ENCODE peak calls at places on chromosome 16, in nine cellular contexts. One of them, this sample, is unnamed.

GRCh38 chr16:24854607-24855171 is 8.9 kb downstream of the SLC5A11 start:
- DNase-seq in epithelial cell of esophagus: no peak
- DNase-seq in C1 segment of cervical spinal cord: no peak
- DNase-seq in HCEC 1CT: no peak
- DNase-seq in dorsolateral prefrontal cortex: no peak
- DNase-seq in mesothelial cell of epicardium: no peak
- DNase-seq in stimulated activated CD8-positive, alpha-beta memory T cell treated with anti-CD3 and anti-CD28 coated beads, Interleukin-7, amount 100 ng/mL, for 1 hour: no peak
- DNase-seq in amniotic epithelial cell: peak; percentile 62
- DNase-seq in T-cell: no peak
- DNase-seq in this sample: no peak

GRCh38 chr16:3235856-3236669 is 1.1 kb upstream of the ZNF200 start:
- DNase-seq in epithelial cell of esophagus: peak; percentile 34
- DNase-seq in C1 segment of cervical spinal cord: no peak
- DNase-seq in HCEC 1CT: no peak
- DNase-seq in dorsolateral prefrontal cortex: no peak
- DNase-seq in mesothelial cell of epicardium: no peak
- DNase-seq in stimulated activated CD8-positive, alpha-beta memory T cell treated with anti-CD3 and anti-CD28 coated beads, Interleukin-7, amount 100 ng/mL, for 1 hour: no peak
- DNase-seq in amniotic epithelial cell: no peak
- DNase-seq in T-cell: peak; percentile 17
- DNase-seq in this sample: peak; percentile 69

GRCh38 chr16:47734987-47735594 is 274.0 kb downstream of the PHKB start:
- DNase-seq in epithelial cell of esophagus: peak; percentile 21
- DNase-seq in C1 segment of cervical spinal cord: no peak
- DNase-seq in HCEC 1CT: no peak
- DNase-seq in dorsolateral prefrontal cortex: no peak
- DNase-seq in mesothelial cell of epicardium: no peak
- DNase-seq in stimulated activated CD8-positive, alpha-beta memory T cell treated with anti-CD3 and anti-CD28 coated beads, Interleukin-7, amount 100 ng/mL, for 1 hour: no peak
- DNase-seq in amniotic epithelial cell: no peak
- DNase-seq in T-cell: no peak
- DNase-seq in this sample: no peak

GRCh38 chr16:64654137-64654652 is 467.7 kb downstream of the CDH11 start:
- DNase-seq in epithelial cell of esophagus: no peak
- DNase-seq in C1 segment of cervical spinal cord: no peak
- DNase-seq in HCEC 1CT: no peak
- DNase-seq in dorsolateral prefrontal cortex: no peak
- DNase-seq in mesothelial cell of epicardium: no peak
- DNase-seq in stimulated activated CD8-positive, alpha-beta memory T cell treated with anti-CD3 and anti-CD28 coated beads, Interleukin-7, amount 100 ng/mL, for 1 hour: no peak
- DNase-seq in amniotic epithelial cell: peak; percentile 1
- DNase-seq in T-cell: no peak
- DNase-seq in this sample: no peak

GRCh38 chr16:87665193-87665592 is 62.9 kb downstream of the JPH3 start:
- DNase-seq in epithelial cell of esophagus: no peak
- DNase-seq in C1 segment of cervical spinal cord: no peak
- DNase-seq in HCEC 1CT: no peak
- DNase-seq in dorsolateral prefrontal cortex: no peak
- DNase-seq in mesothelial cell of epicardium: no peak
- DNase-seq in stimulated activated CD8-positive, alpha-beta memory T cell treated with anti-CD3 and anti-CD28 coated beads, Interleukin-7, amount 100 ng/mL, for 1 hour: no peak
- DNase-seq in amniotic epithelial cell: no peak
- DNase-seq in T-cell: no peak
- DNase-seq in this sample: no peak

GRCh38 chr16:73390936-73391335 is 343.0 kb upstream of the ZFHX3 start:
- DNase-seq in epithelial cell of esophagus: no peak
- DNase-seq in C1 segment of cervical spinal cord: no peak
- DNase-seq in HCEC 1CT: no peak
- DNase-seq in dorsolateral prefrontal cortex: no peak
- DNase-seq in mesothelial cell of epicardium: no peak
- DNase-seq in stimulated activated CD8-positive, alpha-beta memory T cell treated with anti-CD3 and anti-CD28 coated beads, Interleukin-7, amount 100 ng/mL, for 1 hour: no peak
- DNase-seq in amniotic epithelial cell: no peak
- DNase-seq in T-cell: no peak
- DNase-seq in this sample: no peak

GRCh38 chr16:77093999-77094398 is 97.0 kb upstream of the MON1B start:
- DNase-seq in epithelial cell of esophagus: no peak
- DNase-seq in C1 segment of cervical spinal cord: no peak
- DNase-seq in HCEC 1CT: no peak
- DNase-seq in dorsolateral prefrontal cortex: no peak
- DNase-seq in mesothelial cell of epicardium: no peak
- DNase-seq in stimulated activated CD8-positive, alpha-beta memory T cell treated with anti-CD3 and anti-CD28 coated beads, Interleukin-7, amount 100 ng/mL, for 1 hour: no peak
- DNase-seq in amniotic epithelial cell: no peak
- DNase-seq in T-cell: no peak
- DNase-seq in this sample: no peak

GRCh38 chr16:86215979-86216585 is 294.2 kb upstream of the FOXF1 start:
- DNase-seq in epithelial cell of esophagus: no peak
- DNase-seq in C1 segment of cervical spinal cord: no peak
- DNase-seq in HCEC 1CT: no peak
- DNase-seq in dorsolateral prefrontal cortex: no peak
- DNase-seq in mesothelial cell of epicardium: peak; percentile 30
- DNase-seq in stimulated activated CD8-positive, alpha-beta memory T cell treated with anti-CD3 and anti-CD28 coated beads, Interleukin-7, amount 100 ng/mL, for 1 hour: no peak
- DNase-seq in amniotic epithelial cell: no peak
- DNase-seq in T-cell: no peak
- DNase-seq in this sample: no peak

GRCh38 chr16:65704866-65705265 is 583.0 kb upstream of the CDH11 start:
- DNase-seq in epithelial cell of esophagus: peak; percentile 14
- DNase-seq in C1 segment of cervical spinal cord: no peak
- DNase-seq in HCEC 1CT: no peak
- DNase-seq in dorsolateral prefrontal cortex: no peak
- DNase-seq in mesothelial cell of epicardium: no peak
- DNase-seq in stimulated activated CD8-positive, alpha-beta memory T cell treated with anti-CD3 and anti-CD28 coated beads, Interleukin-7, amount 100 ng/mL, for 1 hour: no peak
- DNase-seq in amniotic epithelial cell: no peak
- DNase-seq in T-cell: no peak
- DNase-seq in this sample: no peak

GRCh38 chr16:78474762-78475161 is 375.3 kb downstream of the WWOX start:
- DNase-seq in epithelial cell of esophagus: no peak
- DNase-seq in C1 segment of cervical spinal cord: no peak
- DNase-seq in HCEC 1CT: no peak
- DNase-seq in dorsolateral prefrontal cortex: no peak
- DNase-seq in mesothelial cell of epicardium: no peak
- DNase-seq in stimulated activated CD8-positive, alpha-beta memory T cell treated with anti-CD3 and anti-CD28 coated beads, Interleukin-7, amount 100 ng/mL, for 1 hour: no peak
- DNase-seq in amniotic epithelial cell: no peak
- DNase-seq in T-cell: no peak
- DNase-seq in this sample: no peak

GRCh38 chr16:19386555-19386954 is 31.1 kb upstream of the TMC5 start:
- DNase-seq in epithelial cell of esophagus: no peak
- DNase-seq in C1 segment of cervical spinal cord: no peak
- DNase-seq in HCEC 1CT: no peak
- DNase-seq in dorsolateral prefrontal cortex: no peak
- DNase-seq in mesothelial cell of epicardium: no peak
- DNase-seq in stimulated activated CD8-positive, alpha-beta memory T cell treated with anti-CD3 and anti-CD28 coated beads, Interleukin-7, amount 100 ng/mL, for 1 hour: no peak
- DNase-seq in amniotic epithelial cell: no peak
- DNase-seq in T-cell: no peak
- DNase-seq in this sample: no peak

GRCh38 chr16:73086108-73086507 is 38.2 kb upstream of the ZFHX3 start:
- DNase-seq in epithelial cell of esophagus: no peak
- DNase-seq in C1 segment of cervical spinal cord: peak; percentile 3
- DNase-seq in HCEC 1CT: no peak
- DNase-seq in dorsolateral prefrontal cortex: no peak
- DNase-seq in mesothelial cell of epicardium: no peak
- DNase-seq in stimulated activated CD8-positive, alpha-beta memory T cell treated with anti-CD3 and anti-CD28 coated beads, Interleukin-7, amount 100 ng/mL, for 1 hour: no peak
- DNase-seq in amniotic epithelial cell: no peak
- DNase-seq in T-cell: no peak
- DNase-seq in this sample: no peak

GRCh38 chr16:84888450-84888849 is 68.7 kb downstream of the CRISPLD2 start:
- DNase-seq in epithelial cell of esophagus: peak; percentile 30
- DNase-seq in C1 segment of cervical spinal cord: no peak
- DNase-seq in HCEC 1CT: no peak
- DNase-seq in dorsolateral prefrontal cortex: no peak
- DNase-seq in mesothelial cell of epicardium: no peak
- DNase-seq in stimulated activated CD8-positive, alpha-beta memory T cell treated with anti-CD3 and anti-CD28 coated beads, Interleukin-7, amount 100 ng/mL, for 1 hour: no peak
- DNase-seq in amniotic epithelial cell: peak; percentile 61
- DNase-seq in T-cell: no peak
- DNase-seq in this sample: no peak

GRCh38 chr16:87957296-87958069 is 6.2 kb downstream of the BANP start:
- DNase-seq in epithelial cell of esophagus: no peak
- DNase-seq in C1 segment of cervical spinal cord: no peak
- DNase-seq in HCEC 1CT: no peak
- DNase-seq in dorsolateral prefrontal cortex: no peak
- DNase-seq in mesothelial cell of epicardium: no peak
- DNase-seq in stimulated activated CD8-positive, alpha-beta memory T cell treated with anti-CD3 and anti-CD28 coated beads, Interleukin-7, amount 100 ng/mL, for 1 hour: no peak
- DNase-seq in amniotic epithelial cell: no peak
- DNase-seq in T-cell: no peak
- DNase-seq in this sample: no peak

GRCh38 chr16:63230383-63230782 is 1194.1 kb upstream of the CDH8 start:
- DNase-seq in epithelial cell of esophagus: no peak
- DNase-seq in C1 segment of cervical spinal cord: no peak
- DNase-seq in HCEC 1CT: no peak
- DNase-seq in dorsolateral prefrontal cortex: no peak
- DNase-seq in mesothelial cell of epicardium: no peak
- DNase-seq in stimulated activated CD8-positive, alpha-beta memory T cell treated with anti-CD3 and anti-CD28 coated beads, Interleukin-7, amount 100 ng/mL, for 1 hour: no peak
- DNase-seq in amniotic epithelial cell: no peak
- DNase-seq in T-cell: no peak
- DNase-seq in this sample: no peak

GRCh38 chr16:31025344-31025743 is 8.0 kb upstream of the STX4 start:
- DNase-seq in epithelial cell of esophagus: no peak
- DNase-seq in C1 segment of cervical spinal cord: no peak
- DNase-seq in HCEC 1CT: no peak
- DNase-seq in dorsolateral prefrontal cortex: no peak
- DNase-seq in mesothelial cell of epicardium: no peak
- DNase-seq in stimulated activated CD8-positive, alpha-beta memory T cell treated with anti-CD3 and anti-CD28 coated beads, Interleukin-7, amount 100 ng/mL, for 1 hour: no peak
- DNase-seq in amniotic epithelial cell: no peak
- DNase-seq in T-cell: no peak
- DNase-seq in this sample: no peak

GRCh38 chr16:72198021-72198420 is 26.1 kb upstream of the PMFBP1 start:
- DNase-seq in epithelial cell of esophagus: no peak
- DNase-seq in C1 segment of cervical spinal cord: peak; percentile 6
- DNase-seq in HCEC 1CT: peak; percentile 64
- DNase-seq in dorsolateral prefrontal cortex: peak; percentile 38
- DNase-seq in mesothelial cell of epicardium: no peak
- DNase-seq in stimulated activated CD8-positive, alpha-beta memory T cell treated with anti-CD3 and anti-CD28 coated beads, Interleukin-7, amount 100 ng/mL, for 1 hour: no peak
- DNase-seq in amniotic epithelial cell: peak; percentile 93
- DNase-seq in T-cell: no peak
- DNase-seq in this sample: no peak

GRCh38 chr16:89478576-89479221 is 11.7 kb downstream of the ANKRD11 start:
- DNase-seq in epithelial cell of esophagus: peak; percentile 91
- DNase-seq in C1 segment of cervical spinal cord: no peak
- DNase-seq in HCEC 1CT: peak; percentile 75
- DNase-seq in dorsolateral prefrontal cortex: no peak
- DNase-seq in mesothelial cell of epicardium: no peak
- DNase-seq in stimulated activated CD8-positive, alpha-beta memory T cell treated with anti-CD3 and anti-CD28 coated beads, Interleukin-7, amount 100 ng/mL, for 1 hour: no peak
- DNase-seq in amniotic epithelial cell: peak; percentile 86
- DNase-seq in T-cell: no peak
- DNase-seq in this sample: no peak

GRCh38 chr16:66706506-66706880 is 9.9 kb upstream of the CMTM4 start:
- DNase-seq in epithelial cell of esophagus: no peak
- DNase-seq in C1 segment of cervical spinal cord: peak; percentile 42
- DNase-seq in HCEC 1CT: no peak
- DNase-seq in dorsolateral prefrontal cortex: no peak
- DNase-seq in mesothelial cell of epicardium: no peak
- DNase-seq in stimulated activated CD8-positive, alpha-beta memory T cell treated with anti-CD3 and anti-CD28 coated beads, Interleukin-7, amount 100 ng/mL, for 1 hour: no peak
- DNase-seq in amniotic epithelial cell: no peak
- DNase-seq in T-cell: no peak
- DNase-seq in this sample: no peak

GRCh38 chr16:89037261-89038152 is 56.1 kb upstream of the ACSF3 start:
- DNase-seq in epithelial cell of esophagus: peak; percentile 32
- DNase-seq in C1 segment of cervical spinal cord: no peak
- DNase-seq in HCEC 1CT: no peak
- DNase-seq in dorsolateral prefrontal cortex: no peak
- DNase-seq in mesothelial cell of epicardium: peak; percentile 79
- DNase-seq in stimulated activated CD8-positive, alpha-beta memory T cell treated with anti-CD3 and anti-CD28 coated beads, Interleukin-7, amount 100 ng/mL, for 1 hour: no peak
- DNase-seq in amniotic epithelial cell: peak; percentile 23
- DNase-seq in T-cell: no peak
- DNase-seq in this sample: no peak

GRCh38 chr16:74083582-74083981 is 213.0 kb upstream of the PSMD7 start:
- DNase-seq in epithelial cell of esophagus: no peak
- DNase-seq in C1 segment of cervical spinal cord: no peak
- DNase-seq in HCEC 1CT: no peak
- DNase-seq in dorsolateral prefrontal cortex: no peak
- DNase-seq in mesothelial cell of epicardium: no peak
- DNase-seq in stimulated activated CD8-positive, alpha-beta memory T cell treated with anti-CD3 and anti-CD28 coated beads, Interleukin-7, amount 100 ng/mL, for 1 hour: no peak
- DNase-seq in amniotic epithelial cell: no peak
- DNase-seq in T-cell: no peak
- DNase-seq in this sample: no peak

GRCh38 chr16:84764970-84765369 is 54.8 kb upstream of the CRISPLD2 start:
- DNase-seq in epithelial cell of esophagus: no peak
- DNase-seq in C1 segment of cervical spinal cord: no peak
- DNase-seq in HCEC 1CT: no peak
- DNase-seq in dorsolateral prefrontal cortex: no peak
- DNase-seq in mesothelial cell of epicardium: no peak
- DNase-seq in stimulated activated CD8-positive, alpha-beta memory T cell treated with anti-CD3 and anti-CD28 coated beads, Interleukin-7, amount 100 ng/mL, for 1 hour: no peak
- DNase-seq in amniotic epithelial cell: peak; percentile 45
- DNase-seq in T-cell: no peak
- DNase-seq in this sample: no peak

GRCh38 chr16:28837672-28838557 is 8.2 kb downstream of the TUFM start:
- DNase-seq in epithelial cell of esophagus: no peak
- DNase-seq in C1 segment of cervical spinal cord: no peak
- DNase-seq in HCEC 1CT: no peak
- DNase-seq in dorsolateral prefrontal cortex: no peak
- DNase-seq in mesothelial cell of epicardium: no peak
- DNase-seq in stimulated activated CD8-positive, alpha-beta memory T cell treated with anti-CD3 and anti-CD28 coated beads, Interleukin-7, amount 100 ng/mL, for 1 hour: no peak
- DNase-seq in amniotic epithelial cell: no peak
- DNase-seq in T-cell: no peak
- DNase-seq in this sample: no peak

GRCh38 chr16:67101301-67101675 is 8.5 kb upstream of the PHAF1 start:
- DNase-seq in epithelial cell of esophagus: no peak
- DNase-seq in C1 segment of cervical spinal cord: no peak
- DNase-seq in HCEC 1CT: peak; percentile 51
- DNase-seq in dorsolateral prefrontal cortex: no peak
- DNase-seq in mesothelial cell of epicardium: no peak
- DNase-seq in stimulated activated CD8-positive, alpha-beta memory T cell treated with anti-CD3 and anti-CD28 coated beads, Interleukin-7, amount 100 ng/mL, for 1 hour: no peak
- DNase-seq in amniotic epithelial cell: peak; percentile 57
- DNase-seq in T-cell: no peak
- DNase-seq in this sample: no peak

GRCh38 chr16:5918553-5919127 is 821.0 kb upstream of the EEF2KMT start:
- DNase-seq in epithelial cell of esophagus: no peak
- DNase-seq in C1 segment of cervical spinal cord: no peak
- DNase-seq in HCEC 1CT: no peak
- DNase-seq in dorsolateral prefrontal cortex: no peak
- DNase-seq in mesothelial cell of epicardium: no peak
- DNase-seq in stimulated activated CD8-positive, alpha-beta memory T cell treated with anti-CD3 and anti-CD28 coated beads, Interleukin-7, amount 100 ng/mL, for 1 hour: no peak
- DNase-seq in amniotic epithelial cell: no peak
- DNase-seq in T-cell: no peak
- DNase-seq in this sample: no peak

GRCh38 chr16:503150-504071 is 24.1 kb upstream of the CAPN15 start:
- DNase-seq in epithelial cell of esophagus: no peak
- DNase-seq in C1 segment of cervical spinal cord: no peak
- DNase-seq in HCEC 1CT: no peak
- DNase-seq in dorsolateral prefrontal cortex: no peak
- DNase-seq in mesothelial cell of epicardium: no peak
- DNase-seq in stimulated activated CD8-positive, alpha-beta memory T cell treated with anti-CD3 and anti-CD28 coated beads, Interleukin-7, amount 100 ng/mL, for 1 hour: no peak
- DNase-seq in amniotic epithelial cell: no peak
- DNase-seq in T-cell: no peak
- DNase-seq in this sample: no peak

GRCh38 chr16:70750893-70751467 is 50.0 kb downstream of the VAC14 start:
- DNase-seq in epithelial cell of esophagus: no peak
- DNase-seq in C1 segment of cervical spinal cord: peak; percentile 82
- DNase-seq in HCEC 1CT: peak; percentile 100
- DNase-seq in dorsolateral prefrontal cortex: no peak
- DNase-seq in mesothelial cell of epicardium: no peak
- DNase-seq in stimulated activated CD8-positive, alpha-beta memory T cell treated with anti-CD3 and anti-CD28 coated beads, Interleukin-7, amount 100 ng/mL, for 1 hour: no peak
- DNase-seq in amniotic epithelial cell: peak; percentile 99
- DNase-seq in T-cell: no peak
- DNase-seq in this sample: no peak

GRCh38 chr16:84700518-84701277 is 898 bp downstream of the USP10 start:
- DNase-seq in epithelial cell of esophagus: peak; percentile 38
- DNase-seq in C1 segment of cervical spinal cord: peak; percentile 41
- DNase-seq in HCEC 1CT: no peak
- DNase-seq in dorsolateral prefrontal cortex: peak; percentile 17
- DNase-seq in mesothelial cell of epicardium: no peak
- DNase-seq in stimulated activated CD8-positive, alpha-beta memory T cell treated with anti-CD3 and anti-CD28 coated beads, Interleukin-7, amount 100 ng/mL, for 1 hour: no peak
- DNase-seq in amniotic epithelial cell: no peak
- DNase-seq in T-cell: peak; percentile 25
- DNase-seq in this sample: peak; percentile 62

GRCh38 chr16:10688291-10688690 is 6.4 kb downstream of the TEKT5 start:
- DNase-seq in epithelial cell of esophagus: peak; percentile 24
- DNase-seq in C1 segment of cervical spinal cord: no peak
- DNase-seq in HCEC 1CT: no peak
- DNase-seq in dorsolateral prefrontal cortex: peak; percentile 82
- DNase-seq in mesothelial cell of epicardium: no peak
- DNase-seq in stimulated activated CD8-positive, alpha-beta memory T cell treated with anti-CD3 and anti-CD28 coated beads, Interleukin-7, amount 100 ng/mL, for 1 hour: no peak
- DNase-seq in amniotic epithelial cell: no peak
- DNase-seq in T-cell: no peak
- DNase-seq in this sample: no peak

GRCh38 chr16:61128545-61129323 is 907.5 kb downstream of the CDH8 start:
- DNase-seq in epithelial cell of esophagus: no peak
- DNase-seq in C1 segment of cervical spinal cord: no peak
- DNase-seq in HCEC 1CT: no peak
- DNase-seq in dorsolateral prefrontal cortex: no peak
- DNase-seq in mesothelial cell of epicardium: no peak
- DNase-seq in stimulated activated CD8-positive, alpha-beta memory T cell treated with anti-CD3 and anti-CD28 coated beads, Interleukin-7, amount 100 ng/mL, for 1 hour: no peak
- DNase-seq in amniotic epithelial cell: no peak
- DNase-seq in T-cell: no peak
- DNase-seq in this sample: no peak

GRCh38 chr16:70402916-70403659 is 35.8 kb downstream of the ST3GAL2 start:
- DNase-seq in epithelial cell of esophagus: peak; percentile 67
- DNase-seq in C1 segment of cervical spinal cord: no peak
- DNase-seq in HCEC 1CT: peak; percentile 50
- DNase-seq in dorsolateral prefrontal cortex: no peak
- DNase-seq in mesothelial cell of epicardium: no peak
- DNase-seq in stimulated activated CD8-positive, alpha-beta memory T cell treated with anti-CD3 and anti-CD28 coated beads, Interleukin-7, amount 100 ng/mL, for 1 hour: no peak
- DNase-seq in amniotic epithelial cell: peak; percentile 80
- DNase-seq in T-cell: no peak
- DNase-seq in this sample: no peak